ENCODE peak calls at places on chromosomes 11 and 22, in eight cellular contexts. O is activated naive CD4-positive, alpha-beta T cell; X is NCI-H1105; J is effector memory CD4-positive, alpha-beta T cell; C is HEK293T; Z is left ventricle myocardium inferior; P is central memory CD4-positive, alpha-beta T cell; S is neural crest cell. V is an unnamed sample.

GRCh38 chr11:9972917-9973504 is 309.1 kb downstream of the SWAP70 start:
- DNase-seq in O (no peak), X (no peak), J (no peak), C (peak), Z (no peak), P (peak), S (no peak), V (no peak)

GRCh38 chr11:117199061-117199915 is at the start of gene TAGLN:
- DNase-seq in O (no peak), X (no peak), J (no peak), C (no peak), Z (peak), P (no peak), S (peak), V (peak)

GRCh38 chr22:26885441-26886261 is 228.3 kb downstream of the MIAT start:
- DNase-seq in O (no peak), X (no peak), J (no peak), C (no peak), Z (no peak), P (no peak), S (no peak), V (no peak)

GRCh38 chr11:106853850-106854401 is 164.3 kb downstream of the GUCY1A2 start:
- DNase-seq in O (no peak), X (no peak), J (no peak), C (no peak), Z (no peak), P (no peak), S (no peak), V (no peak)

GRCh38 chr11:12411806-12412727 is 34.7 kb downstream of the PARVA start:
- DNase-seq in O (no peak), X (peak), J (no peak), C (peak), Z (peak), P (peak), S (peak), V (no peak)

GRCh38 chr11:373716-374551 is 4.6 kb downstream of the B4GALNT4 start:
- DNase-seq in O (no peak), X (no peak), J (no peak), C (no peak), Z (no peak), P (no peak), S (peak), V (no peak)

GRCh38 chr11:2781413-2782274 is 81.8 kb upstream of the KCNQ1OT1 start:
- DNase-seq in O (no peak), X (no peak), J (no peak), C (no peak), Z (peak), P (no peak), S (peak), V (peak)

GRCh38 chr11:111960916-111961315 is 23.8 kb downstream of the DIXDC1 start:
- DNase-seq in O (no peak), X (no peak), J (no peak), C (no peak), Z (no peak), P (no peak), S (no peak), V (no peak)

GRCh38 chr11:98036810-98037209 is 983.9 kb upstream of the CNTN5 start:
- DNase-seq in O (no peak), X (no peak), J (no peak), C (no peak), Z (no peak), P (no peak), S (no peak), V (no peak)

GRCh38 chr22:32661296-32661695 is 140.2 kb upstream of the TIMP3 start:
- DNase-seq in O (no peak), X (no peak), J (no peak), C (no peak), Z (peak), P (no peak), S (peak), V (no peak)

GRCh38 chr11:87038235-87038960 is 664 bp downstream of the TMEM135 start:
- DNase-seq in O (no peak), X (no peak), J (no peak), C (peak), Z (no peak), P (no peak), S (no peak), V (no peak)

GRCh38 chr11:116093065-116093464 is 588.9 kb upstream of the CADM1 start:
- DNase-seq in O (no peak), X (no peak), J (no peak), C (no peak), Z (no peak), P (no peak), S (no peak), V (no peak)

GRCh38 chr22:44392446-44392921 is 79.7 kb upstream of the SHISAL1 start:
- DNase-seq in O (no peak), X (no peak), J (no peak), C (no peak), Z (peak), P (no peak), S (no peak), V (peak)

GRCh38 chr11:23725752-23726151 is 771.1 kb upstream of the LUZP2 start:
- DNase-seq in O (no peak), X (no peak), J (no peak), C (no peak), Z (no peak), P (no peak), S (no peak), V (no peak)

GRCh38 chr22:44341431-44342346 is 28.9 kb upstream of the SHISAL1 start:
- DNase-seq in O (no peak), X (no peak), J (no peak), C (peak), Z (no peak), P (no peak), S (no peak), V (no peak)

GRCh38 chr22:48333816-48334735 is 1493.6 kb downstream of the BRD1 start:
- DNase-seq in O (no peak), X (no peak), J (no peak), C (no peak), Z (no peak), P (no peak), S (no peak), V (no peak)

GRCh38 chr11:9861860-9862725 is 198.2 kb downstream of the SWAP70 start:
- DNase-seq in O (no peak), X (peak), J (no peak), C (peak), Z (no peak), P (peak), S (peak), V (no peak)

GRCh38 chr11:69982675-69983570 is 95.2 kb upstream of the ANO1 start:
- DNase-seq in O (no peak), X (no peak), J (no peak), C (no peak), Z (no peak), P (no peak), S (no peak), V (no peak)

GRCh38 chr22:39579909-39580571 is 9.5 kb downstream of the CACNA1I start:
- DNase-seq in O (no peak), X (no peak), J (no peak), C (no peak), Z (no peak), P (no peak), S (no peak), V (no peak)

GRCh38 chr11:94897330-94897768 is 76.0 kb downstream of the CWC15 start:
- DNase-seq in O (no peak), X (peak), J (no peak), C (peak), Z (peak), P (peak), S (peak), V (no peak)

GRCh38 chr22:41237707-41238569 is 2.8 kb downstream of the CHADL start:
- DNase-seq in O (peak), X (peak), J (peak), C (no peak), Z (peak), P (peak), S (peak), V (peak)

GRCh38 chr11:61855939-61856730 is 28.0 kb downstream of the FADS2 start:
- DNase-seq in O (no peak), X (no peak), J (no peak), C (no peak), Z (no peak), P (no peak), S (no peak), V (no peak)

V was measured in upper lobe of left lung.